ENCODE peak calls at places on chromosomes 1 and 21, in nine cellular contexts. X is pancreas; U is astrocyte of the spinal cord; L is neural progenitor cell; N is lower lobe of right lung; W is AG09309; Z is choroid plexus epithelial cell; R is type B pancreatic cell; M is activated CD8-positive, alpha-beta T cell treated with anti-CD3 and anti-CD28 coated beads for 36 hours. E is an unnamed sample.

GRCh38 chr1:23718482-23718881 is 24.8 kb upstream of the ELOA start:
- DNase-seq in X (no peak), U (peak), L (peak), N (no peak), W (no peak), Z (peak), R (no peak), M (no peak), E (no peak)

GRCh38 chr1:171715813-171716251 is 26.0 kb downstream of the VAMP4 start:
- DNase-seq in X (no peak), U (no peak), L (no peak), N (no peak), W (no peak), Z (peak), R (no peak), M (no peak), E (no peak)

GRCh38 chr1:168379110-168379860 is 98.6 kb downstream of the TBX19 start:
- DNase-seq in X (no peak), U (no peak), L (no peak), N (no peak), W (no peak), Z (peak), R (no peak), M (no peak), E (no peak)

GRCh38 chr21:21712761-21713558 is 714.8 kb downstream of the NCAM2 start:
- DNase-seq in X (no peak), U (peak), L (no peak), N (no peak), W (no peak), Z (peak), R (no peak), M (no peak), E (no peak)

GRCh38 chr1:43983253-43983904 is 4.4 kb downstream of the B4GALT2 start:
- DNase-seq in X (no peak), U (no peak), L (no peak), N (no peak), W (no peak), Z (no peak), R (peak), M (no peak), E (no peak)

GRCh38 chr1:225926551-225927113 is 2.6 kb upstream of the PYCR2 start:
- DNase-seq in X (no peak), U (no peak), L (no peak), N (peak), W (no peak), Z (no peak), R (no peak), M (no peak), E (no peak)

GRCh38 chr1:235783148-235783776 is 83.4 kb downstream of the LYST start:
- DNase-seq in X (no peak), U (peak), L (peak), N (no peak), W (peak), Z (peak), R (no peak), M (no peak), E (no peak)

GRCh38 chr1:179879797-179880196 is 2.2 kb upstream of the TOR1AIP2 start:
- DNase-seq in X (no peak), U (no peak), L (no peak), N (no peak), W (no peak), Z (no peak), R (no peak), M (no peak), E (no peak)

GRCh38 chr1:217214551-217214950 is 416.3 kb downstream of the GPATCH2 start:
- DNase-seq in X (no peak), U (no peak), L (no peak), N (no peak), W (no peak), Z (no peak), R (no peak), M (no peak), E (no peak)

GRCh38 chr1:197222025-197222685 is 45.9 kb upstream of the CRB1 start:
- DNase-seq in X (no peak), U (no peak), L (no peak), N (no peak), W (no peak), Z (no peak), R (no peak), M (no peak), E (no peak)

GRCh38 chr1:176694713-176695112 is 231.7 kb downstream of the PAPPA2 start:
- DNase-seq in X (no peak), U (no peak), L (no peak), N (no peak), W (no peak), Z (no peak), R (no peak), M (no peak), E (no peak)

GRCh38 chr1:230824571-230825060 is 43.7 kb downstream of the C1orf198 start:
- DNase-seq in X (peak), U (peak), L (no peak), N (no peak), W (no peak), Z (no peak), R (peak), M (no peak), E (no peak)

GRCh38 chr21:45618287-45618686 is 25.2 kb upstream of the PCBP3 start:
- DNase-seq in X (no peak), U (peak), L (peak), N (no peak), W (no peak), Z (no peak), R (no peak), M (no peak), E (no peak)

GRCh38 chr1:225816643-225817538 is 7.0 kb downstream of the EPHX1 start:
- DNase-seq in X (peak), U (peak), L (no peak), N (no peak), W (no peak), Z (peak), R (no peak), M (no peak), E (no peak)

GRCh38 chr1:168221275-168221674 is 4.5 kb upstream of the SFT2D2 start:
- DNase-seq in X (no peak), U (no peak), L (no peak), N (no peak), W (no peak), Z (no peak), R (no peak), M (no peak), E (no peak)

DNA sequence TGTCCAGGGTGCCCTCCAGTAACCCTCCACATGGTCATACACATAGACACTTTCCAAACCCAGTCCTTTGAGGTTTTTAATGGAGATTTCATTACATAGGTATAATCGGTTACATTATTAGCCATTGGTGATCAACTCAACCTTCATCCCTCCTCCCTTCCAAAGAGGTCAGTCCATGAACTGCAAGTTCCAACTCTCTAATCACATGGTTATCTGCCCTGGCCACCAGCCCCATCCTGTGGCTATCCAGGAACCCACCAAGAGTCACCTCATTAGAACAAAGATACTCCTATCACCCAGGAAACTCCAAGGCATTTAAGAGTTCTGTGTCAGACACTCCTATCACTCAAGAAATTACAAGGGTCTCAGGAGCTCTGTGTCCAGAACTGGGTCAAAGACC is 12.2 kb downstream of the ATP1A4 start:
- DNase-seq in X (no peak), U (no peak), L (no peak), N (no peak), W (no peak), Z (no peak), R (no peak), M (no peak), E (no peak)
- TF ChIP-seq CTCF in X (no peak), U (no peak), L (no peak), N (no peak), W (peak), Z (no peak), R (no peak), M (no peak), E (no peak)

GRCh38 chr21:38930838-38931237 is 125.1 kb downstream of the ETS2 start:
- DNase-seq in X (no peak), U (no peak), L (no peak), N (no peak), W (peak), Z (peak), R (no peak), M (no peak), E (peak)

GRCh38 chr21:38930065-38930464 is 124.3 kb downstream of the ETS2 start:
- DNase-seq in X (no peak), U (no peak), L (no peak), N (no peak), W (no peak), Z (no peak), R (no peak), M (no peak), E (no peak)

GRCh38 chr21:38929137-38929536 is 123.4 kb downstream of the ETS2 start:
- DNase-seq in X (no peak), U (no peak), L (no peak), N (no peak), W (no peak), Z (no peak), R (no peak), M (no peak), E (no peak)

GRCh38 chr21:38927776-38928175 is 122.0 kb downstream of the ETS2 start:
- DNase-seq in X (no peak), U (no peak), L (no peak), N (no peak), W (no peak), Z (no peak), R (no peak), M (no peak), E (no peak)

GRCh38 chr21:38929652-38930051 is 123.9 kb downstream of the ETS2 start:
- DNase-seq in X (no peak), U (no peak), L (no peak), N (no peak), W (no peak), Z (no peak), R (no peak), M (no peak), E (no peak)
- TF ChIP-seq CTCF in X (no peak), U (no peak), L (no peak), N (no peak), W (no peak), Z (no peak), R (no peak), M (no peak), E (no peak)

DNA sequence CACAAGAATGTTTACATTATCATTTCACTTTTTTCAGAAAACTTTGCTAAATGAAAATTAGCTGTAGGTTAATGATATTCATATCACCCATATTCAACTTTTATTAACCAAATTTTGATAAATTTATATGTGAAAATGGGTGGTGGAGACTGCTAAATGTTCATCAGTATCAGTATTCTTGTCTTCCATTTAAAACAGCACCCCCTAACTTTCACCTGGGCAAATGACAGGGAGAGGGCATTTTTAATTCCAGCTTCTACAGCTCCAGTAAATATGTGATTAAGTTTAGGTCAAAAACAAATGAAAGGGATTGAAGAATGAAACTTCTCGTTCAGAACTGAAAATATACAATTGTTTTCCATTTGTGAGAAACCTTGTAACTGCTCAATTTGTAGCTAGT is 722.2 kb downstream of the KCNT2 start:
- DNase-seq in X (no peak), U (no peak), L (peak), N (no peak), W (no peak), Z (no peak), R (no peak), M (no peak), E (no peak)
- TF ChIP-seq CTCF in X (no peak), U (no peak), L (peak), N (no peak), W (no peak), Z (peak), R (peak), M (no peak), E (no peak)

GRCh38 chr1:219916257-219916656 is 12.1 kb downstream of the SLC30A10 start:
- DNase-seq in X (no peak), U (no peak), L (no peak), N (no peak), W (no peak), Z (no peak), R (no peak), M (no peak), E (no peak)
- TF ChIP-seq CTCF in X (no peak), U (no peak), L (no peak), N (no peak), W (no peak), Z (no peak), R (no peak), M (no peak), E (no peak)